ENCODE peak calls at places on chromosomes 11 and 22, in seven cellular contexts. Y, Z, B, F, R, O and S are unnamed samples.

GRCh38 chr22:42324991-42325710 is 54.7 kb upstream of the TCF20 start:
- DNase-seq in Y (no peak), Z (no peak), B (no peak), F (no peak), R (peak), O (peak), S (no peak)

GRCh38 chr11:43547900-43548381 is 132.6 kb upstream of the HSD17B12 start:
- DNase-seq in Y (no peak), Z (no peak), B (peak), F (no peak), R (no peak), O (peak), S (no peak)

GRCh38 chr11:3104051-3104714 is 47.0 kb upstream of the CARS1 start:
- DNase-seq in Y (peak), Z (no peak), B (no peak), F (no peak), R (peak), O (no peak), S (peak)

GRCh38 chr22:40620464-40621046 is 16.0 kb downstream of the MRTFA start:
- DNase-seq in Y (no peak), Z (no peak), B (peak), F (no peak), R (no peak), O (no peak), S (no peak)

GRCh38 chr11:66651011-66651410 is 12.5 kb downstream of the RBM4 start:
- DNase-seq in Y (no peak), Z (no peak), B (no peak), F (no peak), R (no peak), O (no peak), S (no peak)

GRCh38 chr11:65493367-65494176 is 5.3 kb upstream of the MALAT1 start:
- DNase-seq in Y (peak), Z (no peak), B (peak), F (peak), R (peak), O (peak), S (no peak)

GRCh38 chr11:8081591-8082021 is 595 bp downstream of the TUB start:
- DNase-seq in Y (no peak), Z (no peak), B (peak), F (no peak), R (no peak), O (no peak), S (no peak)

GRCh38 chr11:10601722-10602281 is 33.3 kb upstream of the LYVE1 start:
- DNase-seq in Y (no peak), Z (no peak), B (no peak), F (peak), R (peak), O (no peak), S (no peak)

GRCh38 chr11:18701614-18702216 is 3.1 kb downstream of the TMEM86A start:
- DNase-seq in Y (no peak), Z (no peak), B (no peak), F (no peak), R (no peak), O (no peak), S (no peak)

GRCh38 chr11:17992916-17993315 is 19.9 kb downstream of the SERGEF start:
- DNase-seq in Y (no peak), Z (no peak), B (no peak), F (no peak), R (no peak), O (no peak), S (no peak)

GRCh38 chr11:22459053-22459452 is 120.9 kb downstream of the SLC17A6 start:
- DNase-seq in Y (peak), Z (no peak), B (no peak), F (no peak), R (no peak), O (no peak), S (no peak)

GRCh38 chr11:77084581-77085191 is 17.9 kb downstream of the CAPN5 start:
- DNase-seq in Y (peak), Z (no peak), B (no peak), F (no peak), R (peak), O (no peak), S (no peak)

GRCh38 chr22:39852799-39853198 is 40.8 kb downstream of the ENTHD1 start:
- DNase-seq in Y (no peak), Z (no peak), B (no peak), F (no peak), R (no peak), O (no peak), S (no peak)

GRCh38 chr11:32448232-32448631 is 12.9 kb upstream of the WT1 start:
- DNase-seq in Y (no peak), Z (peak), B (peak), F (no peak), R (no peak), O (no peak), S (no peak)

GRCh38 chr11:32931605-32932004 is 39.0 kb downstream of the QSER1 start:
- DNase-seq in Y (no peak), Z (no peak), B (no peak), F (no peak), R (no peak), O (no peak), S (no peak)

GRCh38 chr11:58775066-58775708 is 43.4 kb upstream of the GLYAT start:
- DNase-seq in Y (no peak), Z (no peak), B (no peak), F (no peak), R (no peak), O (no peak), S (no peak)

GRCh38 chr11:2342981-2343380 is 34.1 kb upstream of the CD81 start:
- DNase-seq in Y (no peak), Z (no peak), B (no peak), F (no peak), R (no peak), O (no peak), S (no peak)

GRCh38 chr11:70766901-70767300 is 368.6 kb downstream of the CTTN start:
- DNase-seq in Y (no peak), Z (no peak), B (no peak), F (no peak), R (no peak), O (no peak), S (no peak)

GRCh38 chr11:74388678-74389327 is 9.4 kb downstream of the PGM2L1 start:
- DNase-seq in Y (no peak), Z (peak), B (peak), F (peak), R (peak), O (no peak), S (no peak)

GRCh38 chr11:100629671-100630070 is 57.4 kb upstream of the ARHGAP42 start:
- DNase-seq in Y (no peak), Z (no peak), B (peak), F (no peak), R (no peak), O (no peak), S (no peak)

GRCh38 chr22:38317995-38318715 is 922 bp upstream of the CSNK1E start:
- DNase-seq in Y (peak), Z (peak), B (peak), F (peak), R (peak), O (no peak), S (no peak)

GRCh38 chr11:74683279-74683871 is 47.9 kb downstream of the CHRDL2 start:
- DNase-seq in Y (peak), Z (peak), B (peak), F (no peak), R (peak), O (peak), S (no peak)

GRCh38 chr11:102527701-102528100 is 2.8 kb downstream of the MMP7 start:
- DNase-seq in Y (no peak), Z (no peak), B (peak), F (no peak), R (no peak), O (no peak), S (no peak)

GRCh38 chr11:77386178-77386577 is 84.7 kb upstream of the GDPD4 start:
- DNase-seq in Y (no peak), Z (no peak), B (no peak), F (no peak), R (no peak), O (no peak), S (no peak)

GRCh38 chr22:47367993-47368945 is 605.8 kb downstream of the TBC1D22A start:
- DNase-seq in Y (peak), Z (no peak), B (no peak), F (no peak), R (peak), O (no peak), S (no peak)

GRCh38 chr11:81658722-81659121 is 1074.9 kb downstream of the FAM181B start:
- DNase-seq in Y (no peak), Z (no peak), B (peak), F (no peak), R (peak), O (peak), S (no peak)
- TF ChIP-seq CTCF in Y (peak), Z (peak), B (peak), F (no peak), R (no peak), O (peak), S (no peak)

GRCh38 chr11:119486691-119487259 is 63.8 kb upstream of the THY1 start:
- DNase-seq in Y (peak), Z (no peak), B (no peak), F (no peak), R (peak), O (no peak), S (no peak)

GRCh38 chr11:119486016-119486415 is 63.0 kb upstream of the THY1 start:
- DNase-seq in Y (peak), Z (no peak), B (no peak), F (no peak), R (no peak), O (no peak), S (no peak)

GRCh38 chr11:119483341-119483880 is 60.4 kb upstream of the THY1 start:
- DNase-seq in Y (peak), Z (no peak), B (no peak), F (no peak), R (peak), O (no peak), S (peak)

GRCh38 chr11:119483881-119484371 is 61.0 kb upstream of the THY1 start:
- DNase-seq in Y (peak), Z (no peak), B (no peak), F (no peak), R (no peak), O (no peak), S (no peak)

GRCh38 chr11:119484741-119485605 is 62.0 kb upstream of the THY1 start:
- DNase-seq in Y (peak), Z (no peak), B (no peak), F (no peak), R (peak), O (peak), S (no peak)
- TF ChIP-seq CTCF in Y (no peak), Z (peak), B (peak), F (no peak), R (no peak), O (peak), S (no peak)

GRCh38 chr22:50242406-50242949 is 2.3 kb downstream of the TUBGCP6 start:
- DNase-seq in Y (no peak), Z (no peak), B (peak), F (no peak), R (no peak), O (no peak), S (no peak)

GRCh38 chr22:50243704-50244419 is 961 bp downstream of the TUBGCP6 start:
- DNase-seq in Y (no peak), Z (no peak), B (no peak), F (no peak), R (no peak), O (no peak), S (no peak)

GRCh38 chr22:50246242-50247175 is 1.7 kb upstream of the TUBGCP6 start:
- DNase-seq in Y (no peak), Z (no peak), B (no peak), F (no peak), R (no peak), O (no peak), S (no peak)

GRCh38 chr22:50245214-50246072 is 620 bp upstream of the TUBGCP6 start:
- DNase-seq in Y (no peak), Z (no peak), B (no peak), F (no peak), R (no peak), O (no peak), S (no peak)

GRCh38 chr22:50244420-50245213 is at the start of gene TUBGCP6:
- DNase-seq in Y (peak), Z (peak), B (peak), F (peak), R (peak), O (peak), S (peak)
- TF ChIP-seq CTCF in Y (peak), Z (peak), B (peak), F (no peak), R (no peak), O (no peak), S (no peak)

GRCh38 chr22:22748297-22748743 is 103.9 kb downstream of the GGTLC2 start:
- DNase-seq in Y (no peak), Z (peak), B (peak), F (peak), R (peak), O (peak), S (no peak)
- TF ChIP-seq CTCF in Y (peak), Z (peak), B (peak), F (peak), R (peak), O (no peak), S (peak)